ENCODE peak calls at places on chromosome 20, in six cellular contexts. One of them, this sample, is unnamed.

GRCh38 chr20:362271-363254 is 15.7 kb downstream of the NRSN2 start:
- DNase-seq in astrocyte: no peak
- DNase-seq in epithelial cell of esophagus: peak; percentile 96
- DNase-seq in A549: peak; percentile 94
- DNase-seq in endothelial cell of umbilical vein: peak; percentile 89
- DNase-seq in pancreas: peak; percentile 95
- DNase-seq in this sample: no peak

GRCh38 chr20:51768759-51769517 is 748 bp upstream of the ATP9A start:
- DNase-seq in A549: no peak
- DNase-seq in epithelial cell of esophagus: no peak
- DNase-seq in pancreas: no peak
- DNase-seq in astrocyte: no peak
- DNase-seq in endothelial cell of umbilical vein: peak; percentile 21
- DNase-seq in this sample: no peak

GRCh38 chr20:58219342-58219700 is 9.1 kb downstream of the ANKRD60 start:
- DNase-seq in epithelial cell of esophagus: peak; percentile 64
- DNase-seq in endothelial cell of umbilical vein: no peak
- DNase-seq in A549: no peak
- DNase-seq in pancreas: no peak
- DNase-seq in astrocyte: no peak
- DNase-seq in this sample: no peak

GRCh38 chr20:426564-426963 is 18.5 kb downstream of the RBCK1 start:
- DNase-seq in epithelial cell of esophagus: no peak
- DNase-seq in astrocyte: no peak
- DNase-seq in endothelial cell of umbilical vein: no peak
- DNase-seq in A549: no peak
- DNase-seq in pancreas: no peak
- DNase-seq in this sample: no peak

GRCh38 chr20:21504323-21504722 is 9.5 kb downstream of the NKX2-2 start:
- DNase-seq in pancreas: peak; percentile 55
- DNase-seq in endothelial cell of umbilical vein: no peak
- DNase-seq in epithelial cell of esophagus: no peak
- DNase-seq in astrocyte: no peak
- DNase-seq in A549: no peak
- DNase-seq in this sample: no peak

GRCh38 chr20:6686171-6686570 is 81.3 kb upstream of the BMP2 start:
- DNase-seq in endothelial cell of umbilical vein: no peak
- DNase-seq in astrocyte: no peak
- DNase-seq in pancreas: no peak
- DNase-seq in A549: no peak
- DNase-seq in epithelial cell of esophagus: no peak
- DNase-seq in this sample: no peak

GRCh38 chr20:34907616-34908469 is 31.4 kb downstream of the ACSS2 start:
- DNase-seq in astrocyte: peak; percentile 84
- DNase-seq in pancreas: no peak
- DNase-seq in epithelial cell of esophagus: peak; percentile 98
- DNase-seq in A549: peak; percentile 63
- DNase-seq in endothelial cell of umbilical vein: peak; percentile 97
- DNase-seq in this sample: no peak

GRCh38 chr20:8362457-8362856 is 230.4 kb downstream of the PLCB1 start:
- DNase-seq in epithelial cell of esophagus: no peak
- DNase-seq in pancreas: no peak
- DNase-seq in endothelial cell of umbilical vein: no peak
- DNase-seq in A549: no peak
- DNase-seq in astrocyte: no peak
- DNase-seq in this sample: no peak

GRCh38 chr20:32820000-32820697 is 395 bp downstream of the MAPRE1 start:
- DNase-seq in A549: peak; percentile 36
- DNase-seq in pancreas: peak; percentile 91
- DNase-seq in astrocyte: peak; percentile 25
- DNase-seq in endothelial cell of umbilical vein: peak; percentile 64
- DNase-seq in epithelial cell of esophagus: peak; percentile 45
- DNase-seq in this sample: peak; percentile 93

GRCh38 chr20:41293269-41294037 is 24.1 kb downstream of the ZHX3 start:
- DNase-seq in pancreas: no peak
- DNase-seq in A549: no peak
- DNase-seq in astrocyte: no peak
- DNase-seq in endothelial cell of umbilical vein: no peak
- DNase-seq in epithelial cell of esophagus: no peak
- DNase-seq in this sample: no peak

GRCh38 chr20:63568170-63568981 is 5.7 kb downstream of the HELZ2 start:
- DNase-seq in astrocyte: no peak
- DNase-seq in A549: no peak
- DNase-seq in pancreas: peak; percentile 77
- DNase-seq in epithelial cell of esophagus: no peak
- DNase-seq in endothelial cell of umbilical vein: no peak
- DNase-seq in this sample: no peak

GRCh38 chr20:24653306-24653705 is 183.9 kb downstream of the SYNDIG1 start:
- DNase-seq in A549: peak; percentile 85
- DNase-seq in endothelial cell of umbilical vein: no peak
- DNase-seq in epithelial cell of esophagus: no peak
- DNase-seq in pancreas: no peak
- DNase-seq in astrocyte: no peak
- DNase-seq in this sample: no peak

GRCh38 chr20:1186367-1186991 is 1.7 kb upstream of the TMEM74B start:
- DNase-seq in pancreas: no peak
- DNase-seq in astrocyte: no peak
- DNase-seq in A549: no peak
- DNase-seq in epithelial cell of esophagus: no peak
- DNase-seq in endothelial cell of umbilical vein: no peak
- DNase-seq in this sample: no peak

GRCh38 chr20:51346686-51347485 is 195.6 kb downstream of the NFATC2 start:
- DNase-seq in pancreas: no peak
- DNase-seq in epithelial cell of esophagus: peak; percentile 82
- DNase-seq in A549: peak; percentile 24
- DNase-seq in endothelial cell of umbilical vein: no peak
- DNase-seq in astrocyte: peak; percentile 75
- DNase-seq in this sample: no peak

GRCh38 chr20:5722927-5723326 is 27.3 kb upstream of the SHLD1 start:
- DNase-seq in A549: no peak
- DNase-seq in pancreas: no peak
- DNase-seq in endothelial cell of umbilical vein: no peak
- DNase-seq in epithelial cell of esophagus: no peak
- DNase-seq in astrocyte: no peak
- DNase-seq in this sample: no peak

GRCh38 chr20:64090165-64090564 is 6.0 kb upstream of the LKAAEAR1 start:
- DNase-seq in astrocyte: no peak
- DNase-seq in endothelial cell of umbilical vein: no peak
- DNase-seq in A549: no peak
- DNase-seq in epithelial cell of esophagus: no peak
- DNase-seq in pancreas: no peak
- DNase-seq in this sample: no peak

GRCh38 chr20:13342469-13343242 is 121.6 kb downstream of the ISM1 start:
- DNase-seq in A549: no peak
- DNase-seq in pancreas: no peak
- DNase-seq in astrocyte: no peak
- DNase-seq in epithelial cell of esophagus: peak; percentile 18
- DNase-seq in endothelial cell of umbilical vein: no peak
- DNase-seq in this sample: no peak

GRCh38 chr20:59004763-59005522 is 2.1 kb downstream of the CTSZ start:
- DNase-seq in epithelial cell of esophagus: no peak
- DNase-seq in A549: no peak
- DNase-seq in pancreas: no peak
- DNase-seq in endothelial cell of umbilical vein: peak; percentile 63
- DNase-seq in astrocyte: no peak
- DNase-seq in this sample: no peak

GRCh38 chr20:57198359-57199072 is 67.9 kb downstream of the BMP7 start:
- DNase-seq in pancreas: peak; percentile 59
- DNase-seq in endothelial cell of umbilical vein: no peak
- DNase-seq in A549: no peak
- DNase-seq in epithelial cell of esophagus: no peak
- DNase-seq in astrocyte: peak; percentile 25
- DNase-seq in this sample: no peak

GRCh38 chr20:49948809-49949507 is 12.8 kb downstream of the RNF114 start:
- DNase-seq in astrocyte: peak; percentile 97
- DNase-seq in epithelial cell of esophagus: no peak
- DNase-seq in endothelial cell of umbilical vein: no peak
- DNase-seq in pancreas: peak; percentile 30
- DNase-seq in A549: no peak
- DNase-seq in this sample: no peak

GRCh38 chr20:32249030-32249738 is 28.3 kb upstream of the KIF3B start:
- DNase-seq in astrocyte: no peak
- DNase-seq in A549: no peak
- DNase-seq in endothelial cell of umbilical vein: no peak
- DNase-seq in epithelial cell of esophagus: no peak
- DNase-seq in pancreas: no peak
- DNase-seq in this sample: no peak

GRCh38 chr20:50313223-50313820 is 122.7 kb downstream of the CEBPB start:
- DNase-seq in astrocyte: no peak
- DNase-seq in A549: peak; percentile 88
- DNase-seq in endothelial cell of umbilical vein: no peak
- DNase-seq in epithelial cell of esophagus: peak; percentile 56
- DNase-seq in pancreas: no peak
- DNase-seq in this sample: no peak

GRCh38 chr20:47574616-47575401 is 73.1 kb downstream of the NCOA3 start:
- DNase-seq in A549: peak; percentile 39
- DNase-seq in epithelial cell of esophagus: peak; percentile 10
- DNase-seq in endothelial cell of umbilical vein: peak; percentile 69
- DNase-seq in astrocyte: no peak
- DNase-seq in pancreas: no peak
- DNase-seq in this sample: no peak

GRCh38 chr20:36732456-36732855 is 13.4 kb downstream of the NDRG3 start:
- DNase-seq in epithelial cell of esophagus: no peak
- DNase-seq in A549: no peak
- DNase-seq in endothelial cell of umbilical vein: no peak
- DNase-seq in astrocyte: no peak
- DNase-seq in pancreas: no peak
- DNase-seq in this sample: no peak

GRCh38 chr20:36726168-36726567 is 19.7 kb downstream of the NDRG3 start:
- DNase-seq in endothelial cell of umbilical vein: no peak
- DNase-seq in pancreas: no peak
- DNase-seq in A549: no peak
- DNase-seq in epithelial cell of esophagus: peak; percentile 30
- DNase-seq in astrocyte: peak; percentile 16
- DNase-seq in this sample: no peak

GRCh38 chr20:36728986-36729385 is 16.9 kb downstream of the NDRG3 start:
- DNase-seq in A549: no peak
- DNase-seq in pancreas: no peak
- DNase-seq in endothelial cell of umbilical vein: no peak
- DNase-seq in epithelial cell of esophagus: peak; percentile 71
- DNase-seq in astrocyte: peak; percentile 30
- DNase-seq in this sample: no peak
- TF ChIP-seq CTCF in A549: no peak
- TF ChIP-seq CTCF in pancreas: no peak
- TF ChIP-seq CTCF in endothelial cell of umbilical vein: no peak
- TF ChIP-seq CTCF in epithelial cell of esophagus: peak; percentile 39
- TF ChIP-seq CTCF in astrocyte: peak; percentile 24
- TF ChIP-seq CTCF in this sample: no peak

GRCh38 chr20:23253524-23253923 is 97.1 kb upstream of the NXT1 start:
- DNase-seq in endothelial cell of umbilical vein: no peak
- DNase-seq in A549: no peak
- DNase-seq in astrocyte: no peak
- DNase-seq in epithelial cell of esophagus: no peak
- DNase-seq in pancreas: no peak
- DNase-seq in this sample: no peak

GRCh38 chr20:23254034-23254433 is 96.6 kb upstream of the NXT1 start:
- DNase-seq in endothelial cell of umbilical vein: no peak
- DNase-seq in pancreas: no peak
- DNase-seq in astrocyte: no peak
- DNase-seq in epithelial cell of esophagus: no peak
- DNase-seq in A549: no peak
- DNase-seq in this sample: peak; percentile 36

GRCh38 chr20:23255658-23256385 is 94.8 kb upstream of the NXT1 start:
- DNase-seq in epithelial cell of esophagus: no peak
- DNase-seq in astrocyte: no peak
- DNase-seq in endothelial cell of umbilical vein: peak; percentile 50
- DNase-seq in A549: no peak
- DNase-seq in pancreas: no peak
- DNase-seq in this sample: peak; percentile 81

GRCh38 chr20:23255106-23255505 is 95.5 kb upstream of the NXT1 start:
- DNase-seq in A549: no peak
- DNase-seq in endothelial cell of umbilical vein: no peak
- DNase-seq in pancreas: no peak
- DNase-seq in astrocyte: no peak
- DNase-seq in epithelial cell of esophagus: no peak
- DNase-seq in this sample: peak; percentile 57

GRCh38 chr20:23254505-23254904 is 96.1 kb upstream of the NXT1 start:
- DNase-seq in pancreas: no peak
- DNase-seq in A549: no peak
- DNase-seq in astrocyte: no peak
- DNase-seq in epithelial cell of esophagus: no peak
- DNase-seq in endothelial cell of umbilical vein: no peak
- DNase-seq in this sample: no peak
- TF ChIP-seq CTCF in pancreas: no peak
- TF ChIP-seq CTCF in A549: no peak
- TF ChIP-seq CTCF in astrocyte: no peak
- TF ChIP-seq CTCF in epithelial cell of esophagus: no peak
- TF ChIP-seq CTCF in endothelial cell of umbilical vein: no peak
- TF ChIP-seq CTCF in this sample: no peak

GRCh38 chr20:38790210-38791053 is 15.1 kb upstream of the PPP1R16B start:
- DNase-seq in endothelial cell of umbilical vein: peak; percentile 66
- DNase-seq in pancreas: no peak
- DNase-seq in epithelial cell of esophagus: peak; percentile 91
- DNase-seq in A549: peak; percentile 46
- DNase-seq in astrocyte: peak; percentile 15
- DNase-seq in this sample: no peak
- TF ChIP-seq CTCF in endothelial cell of umbilical vein: peak; percentile 59
- TF ChIP-seq CTCF in pancreas: peak; percentile 41
- TF ChIP-seq CTCF in epithelial cell of esophagus: peak; percentile 63
- TF ChIP-seq CTCF in A549: peak; percentile 81
- TF ChIP-seq CTCF in astrocyte: peak; percentile 38
- TF ChIP-seq CTCF in this sample: peak; percentile 62

GRCh38 chr20:62311832-62312661 is 9.2 kb downstream of the ADRM1 start:
- DNase-seq in pancreas: no peak
- DNase-seq in A549: no peak
- DNase-seq in epithelial cell of esophagus: no peak
- DNase-seq in endothelial cell of umbilical vein: no peak
- DNase-seq in astrocyte: no peak
- DNase-seq in this sample: no peak

GRCh38 chr20:62310757-62311121 is 7.9 kb downstream of the ADRM1 start:
- DNase-seq in astrocyte: no peak
- DNase-seq in pancreas: no peak
- DNase-seq in A549: no peak
- DNase-seq in endothelial cell of umbilical vein: no peak
- DNase-seq in epithelial cell of esophagus: no peak
- DNase-seq in this sample: no peak

GRCh38 chr20:62309947-62310756 is 7.4 kb downstream of the ADRM1 start:
- DNase-seq in A549: no peak
- DNase-seq in epithelial cell of esophagus: no peak
- DNase-seq in astrocyte: no peak
- DNase-seq in pancreas: peak; percentile 83
- DNase-seq in endothelial cell of umbilical vein: no peak
- DNase-seq in this sample: no peak

GRCh38 chr20:62312662-62312977 is 9.8 kb downstream of the ADRM1 start:
- DNase-seq in astrocyte: no peak
- DNase-seq in endothelial cell of umbilical vein: no peak
- DNase-seq in pancreas: no peak
- DNase-seq in A549: no peak
- DNase-seq in epithelial cell of esophagus: no peak
- DNase-seq in this sample: no peak

DNA sequence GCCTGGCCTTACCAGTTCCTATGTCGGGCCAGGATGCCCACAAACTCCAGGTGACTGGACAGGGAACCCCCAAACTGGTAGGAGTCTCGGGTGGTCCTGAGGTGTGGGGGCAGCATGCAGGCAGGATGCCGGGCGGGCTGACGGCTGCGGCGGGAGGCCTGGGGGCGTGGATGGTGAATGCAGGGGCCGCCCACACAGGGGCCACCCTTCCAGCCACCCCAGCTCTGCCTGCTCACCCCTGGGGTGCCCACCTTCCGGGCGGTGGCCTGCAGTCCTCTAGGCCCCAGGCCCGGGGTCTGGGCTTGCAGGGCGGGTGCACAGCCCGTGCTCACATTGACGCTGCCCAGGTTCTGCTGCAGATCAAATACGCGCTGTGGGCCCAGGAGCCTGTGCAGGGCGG is 8.4 kb downstream of the ADRM1 start:
- DNase-seq in pancreas: no peak
- DNase-seq in epithelial cell of esophagus: no peak
- DNase-seq in A549: no peak
- DNase-seq in astrocyte: no peak
- DNase-seq in endothelial cell of umbilical vein: no peak
- DNase-seq in this sample: no peak
- TF ChIP-seq CTCF in pancreas: no peak
- TF ChIP-seq CTCF in epithelial cell of esophagus: no peak
- TF ChIP-seq CTCF in A549: no peak
- TF ChIP-seq CTCF in astrocyte: no peak
- TF ChIP-seq CTCF in endothelial cell of umbilical vein: no peak
- TF ChIP-seq CTCF in this sample: no peak

This sample was measured in osteocyte.